ENCODE peak calls at places on chromosomes 6 and 20, in six cellular contexts. D is GM23248, O is PC-3, J is HCT116, K is pancreas, T is astrocyte. V is an unnamed sample. For H3K4me1, the result is how much of the 10 kb centered on the place peaks cover.

GRCh38 chr6:37838209-37838921 is 18.8 kb downstream of the ZFAND3 start:
- DNase-seq in D (peak), O (no peak), J (no peak), K (no peak), T (no peak), V (no peak)

GRCh38 chr6:15481892-15482291 is 180.9 kb downstream of the DTNBP1 start:
- DNase-seq in D (no peak), O (peak), J (no peak), K (no peak), T (no peak), V (peak)

GRCh38 chr6:24064106-24064505 is 61.9 kb upstream of the NRSN1 start:
- DNase-seq in D (peak), O (peak), J (peak), K (no peak), T (no peak), V (peak)

GRCh38 chr6:81075974-81076373 is 676.5 kb downstream of the TENT5A start:
- DNase-seq in D (peak), O (peak), J (peak), K (no peak), T (peak), V (peak)

GRCh38 chr20:59193325-59193724 is 29.7 kb downstream of the ZNF831 start:
- DNase-seq in D (no peak), O (no peak), J (no peak), K (no peak), T (no peak), V (no peak)

GRCh38 chr6:90068835-90069478 is 174.7 kb downstream of the GJA10 start:
- DNase-seq in D (no peak), O (peak), J (no peak), K (no peak), T (no peak), V (no peak)

GRCh38 chr6:108484016-108484415 is 76.7 kb upstream of the FOXO3 start:
- DNase-seq in D (no peak), O (no peak), J (no peak), K (no peak), T (peak), V (no peak)

GRCh38 chr6:90500458-90500857 is 86.4 kb downstream of the MAP3K7 start:
- DNase-seq in D (no peak), O (no peak), J (no peak), K (no peak), T (no peak), V (peak)

GRCh38 chr6:135182120-135182992 is 1.2 kb downstream of the MYB start:
- DNase-seq in D (peak), O (peak), J (no peak), K (peak), T (no peak), V (peak)

GRCh38 chr6:56775498-56776166 is 132.9 kb upstream of the DST start:
- DNase-seq in D (no peak), O (no peak), J (no peak), K (no peak), T (no peak), V (peak)

GRCh38 chr6:157063935-157064322 is 259.4 kb downstream of the TMEM242 start:
- DNase-seq in D (no peak), O (no peak), J (no peak), K (no peak), T (no peak), V (no peak)

GRCh38 chr6:157065366-157065765 is 258.0 kb downstream of the TMEM242 start:
- DNase-seq in D (no peak), O (no peak), J (no peak), K (no peak), T (no peak), V (no peak)

GRCh38 chr6:157063176-157063934 is 260.0 kb downstream of the TMEM242 start:
- DNase-seq in D (no peak), O (peak), J (no peak), K (no peak), T (peak), V (no peak)

GRCh38 chr6:157066781-157067491 is 256.4 kb downstream of the TMEM242 start:
- DNase-seq in D (peak), O (peak), J (no peak), K (no peak), T (no peak), V (no peak)

GRCh38 chr6:157064502-157064901 is 258.8 kb downstream of the TMEM242 start:
- DNase-seq in D (no peak), O (no peak), J (no peak), K (no peak), T (no peak), V (no peak)
- H3K4me1 ChIP-seq in D (under half), O (under half), J (under half), K (under half), T (under half), V (under half)

DNA sequence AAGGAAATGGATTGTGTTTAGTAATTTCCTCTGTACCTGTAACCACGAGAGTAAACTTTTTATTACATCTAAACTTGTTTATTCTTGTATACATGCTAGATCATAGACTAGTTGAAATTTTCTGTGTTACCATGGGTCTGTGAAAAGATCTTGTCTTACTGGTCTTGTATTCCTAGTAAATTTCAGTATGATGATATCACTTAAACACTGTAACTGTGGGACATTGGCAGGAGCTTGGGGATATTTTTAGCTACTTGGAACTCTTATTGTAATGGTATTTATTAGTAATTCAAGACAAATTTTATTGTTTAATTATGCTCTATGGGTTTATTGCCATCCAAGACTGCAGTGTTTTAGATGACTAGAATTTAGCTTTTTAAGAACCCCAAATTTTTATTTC is 25.9 kb upstream of the TULP4 start:
- DNase-seq in D (peak), O (peak), J (no peak), K (no peak), T (peak), V (no peak)
- H3K4me1 ChIP-seq in D (under half), O (under half), J (under half), K (under half), T (under half), V (under half)

GRCh38 chr6:117513174-117513573 is 30.7 kb downstream of the DCBLD1 start:
- DNase-seq in D (no peak), O (no peak), J (no peak), K (no peak), T (no peak), V (no peak)

GRCh38 chr6:117512056-117512828 is 29.8 kb downstream of the DCBLD1 start:
- DNase-seq in D (peak), O (peak), J (no peak), K (no peak), T (peak), V (no peak)

GRCh38 chr6:117515326-117515725 is 32.9 kb downstream of the DCBLD1 start:
- DNase-seq in D (no peak), O (no peak), J (no peak), K (no peak), T (peak), V (no peak)

GRCh38 chr6:117513778-117514371 is 31.4 kb downstream of the DCBLD1 start:
- DNase-seq in D (no peak), O (no peak), J (no peak), K (no peak), T (peak), V (no peak)

DNA sequence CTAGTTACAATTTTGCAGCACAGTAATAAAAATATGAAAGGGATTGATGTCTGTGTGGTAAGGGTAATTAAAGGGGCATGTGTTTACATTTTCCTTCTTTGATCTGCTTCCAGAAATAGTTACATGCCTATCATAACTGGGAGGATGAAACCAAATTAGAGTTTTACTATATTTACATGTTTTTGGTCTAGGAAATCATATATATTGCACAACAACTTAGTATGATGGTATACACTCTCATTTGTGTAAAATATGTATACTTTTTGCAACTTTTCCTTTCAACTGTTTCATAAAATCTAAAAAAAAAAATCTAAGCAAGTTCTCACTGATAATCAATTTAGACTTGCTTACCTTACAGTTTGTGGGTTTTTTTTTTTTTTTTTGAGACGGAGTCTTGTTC is 32.2 kb downstream of the DCBLD1 start:
- DNase-seq in D (no peak), O (no peak), J (no peak), K (no peak), T (no peak), V (no peak)
- H3K4me1 ChIP-seq in D (under half), O (under half), J (under half), K (under half), T (under half), V (under half)

DNA sequence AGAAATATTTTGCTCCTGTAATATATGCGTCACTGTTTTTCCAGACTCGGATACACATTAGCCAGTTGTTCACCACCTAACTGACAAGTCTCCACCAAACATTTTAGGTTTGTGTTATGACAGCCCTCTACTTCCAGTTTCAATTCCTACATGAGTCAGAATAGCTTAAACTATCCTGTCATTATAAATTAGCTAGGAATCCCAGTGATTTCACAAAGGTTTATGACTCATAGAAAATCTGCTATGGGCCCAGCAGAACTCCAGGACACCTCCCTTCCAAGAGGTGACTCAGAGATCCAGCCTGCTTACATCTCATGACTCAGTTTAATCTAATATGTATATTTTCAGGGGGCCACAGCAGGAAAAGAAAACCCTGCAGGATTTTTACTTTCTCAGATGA is 17.4 kb upstream of the PLCB4 start:
- DNase-seq in D (peak), O (peak), J (peak), K (no peak), T (peak), V (peak)
- H3K4me1 ChIP-seq in D (under half), O (under half), J (under half), K (under half), T (under half), V (under half)

V was measured in mesendoderm.